ENCODE peak calls at places on chromosome 20, in four cellular contexts. N is stimulated activated CD8-positive, alpha-beta memory T cell treated with anti-CD3 and anti-CD28 coated beads, Interleukin-2, amount 100 ng/mL, for 1 hour; C is upper lobe of right lung; M is AG09319. V is an unnamed sample.

GRCh38 chr20:38217791-38218565 is 42.6 kb downstream of the KIAA1755 start:
- DNase-seq in M (peak), N (no peak), C (peak), V (no peak)

GRCh38 chr20:63118786-63119450 is 97.0 kb downstream of the YTHDF1 start:
- DNase-seq in N (no peak), C (no peak), M (no peak), V (peak)

GRCh38 chr20:41191562-41192500 is 54.5 kb downstream of the PLCG1 start:
- DNase-seq in N (no peak), C (no peak), M (no peak), V (no peak)

GRCh38 chr20:50652702-50653294 is 38.5 kb downstream of the RIPOR3 start:
- DNase-seq in N (no peak), C (no peak), M (no peak), V (no peak)

GRCh38 chr20:3315110-3315509 is 76.1 kb upstream of the SLC4A11 start:
- DNase-seq in N (no peak), M (no peak), C (no peak), V (no peak)

GRCh38 chr20:9344080-9344920 is 170.1 kb upstream of the LAMP5 start:
- DNase-seq in N (no peak), C (no peak), M (peak), V (no peak)

GRCh38 chr20:10492065-10492464 is 57.0 kb downstream of the SLX4IP start:
- DNase-seq in N (no peak), C (no peak), M (no peak), V (no peak)

GRCh38 chr20:38806855-38807655 is 1.6 kb downstream of the PPP1R16B start:
- DNase-seq in N (no peak), M (no peak), C (no peak), V (peak)

GRCh38 chr20:48189177-48189576 is 403.9 kb upstream of the SULF2 start:
- DNase-seq in N (no peak), M (peak), C (no peak), V (peak)

GRCh38 chr20:46122071-46122470 is 4.0 kb downstream of the CD40 start:
- DNase-seq in N (no peak), M (no peak), C (no peak), V (no peak)

GRCh38 chr20:51528263-51529026 is 14.1 kb downstream of the NFATC2 start:
- DNase-seq in N (no peak), M (no peak), C (no peak), V (no peak)

GRCh38 chr20:15756401-15756800 is 816.8 kb downstream of the KIF16B start:
- DNase-seq in C (no peak), N (no peak), M (no peak), V (no peak)